ENCODE peak calls at places on chromosomes 16 and 17, in four cellular contexts. One of them, this sample, is unnamed.

GRCh38 chr16:31382485-31383161 is 10.5 kb upstream of the ITGAD start:
- DNase-seq in thoracic aorta: no peak
- DNase-seq in heart left ventricle: peak; percentile 68
- DNase-seq in mucosa of descending colon: peak; percentile 76
- DNase-seq in this sample: peak; percentile 63

GRCh38 chr16:86129541-86129940 is 230.6 kb downstream of the IRF8 start:
- DNase-seq in thoracic aorta: no peak
- DNase-seq in heart left ventricle: no peak
- DNase-seq in mucosa of descending colon: no peak
- DNase-seq in this sample: no peak

GRCh38 chr17:77963441-77963840 is 4.9 kb downstream of the TNRC6C start:
- DNase-seq in thoracic aorta: no peak
- DNase-seq in heart left ventricle: peak; percentile 77
- DNase-seq in mucosa of descending colon: no peak
- DNase-seq in this sample: peak; percentile 75

GRCh38 chr17:4206945-4207344 is 56.8 kb downstream of the ANKFY1 start:
- DNase-seq in thoracic aorta: no peak
- DNase-seq in heart left ventricle: no peak
- DNase-seq in mucosa of descending colon: no peak
- DNase-seq in this sample: no peak

GRCh38 chr17:50765454-50766221 is 1.7 kb downstream of the ANKRD40CL start:
- DNase-seq in thoracic aorta: no peak
- DNase-seq in heart left ventricle: no peak
- DNase-seq in mucosa of descending colon: peak; percentile 77
- DNase-seq in this sample: no peak

GRCh38 chr17:66306413-66306812 is 4.0 kb downstream of the PRKCA start:
- DNase-seq in thoracic aorta: no peak
- DNase-seq in heart left ventricle: no peak
- DNase-seq in mucosa of descending colon: no peak
- DNase-seq in this sample: no peak

GRCh38 chr17:77859411-77859810 is 99.1 kb upstream of the TNRC6C start:
- DNase-seq in thoracic aorta: no peak
- DNase-seq in heart left ventricle: no peak
- DNase-seq in mucosa of descending colon: peak; percentile 9
- DNase-seq in this sample: no peak

GRCh38 chr17:66951605-66951953 is 12.9 kb upstream of the CACNG4 start:
- DNase-seq in thoracic aorta: no peak
- DNase-seq in heart left ventricle: no peak
- DNase-seq in mucosa of descending colon: no peak
- DNase-seq in this sample: no peak

GRCh38 chr17:57999496-58000017 is 7.5 kb downstream of the SRSF1 start:
- DNase-seq in thoracic aorta: no peak
- DNase-seq in heart left ventricle: no peak
- DNase-seq in mucosa of descending colon: no peak
- DNase-seq in this sample: no peak

GRCh38 chr17:38419508-38419981 is 8.7 kb upstream of the ARHGAP23 start:
- DNase-seq in thoracic aorta: no peak
- DNase-seq in heart left ventricle: no peak
- DNase-seq in mucosa of descending colon: no peak
- DNase-seq in this sample: no peak
- H3K4me3 ChIP-seq in thoracic aorta: peak overlapping the region; percentile 68
- H3K4me3 ChIP-seq in heart left ventricle: no peak overlapping the region
- H3K4me3 ChIP-seq in mucosa of descending colon: no peak overlapping the region
- H3K4me3 ChIP-seq in this sample: peak overlapping the region; percentile 48

DNA sequence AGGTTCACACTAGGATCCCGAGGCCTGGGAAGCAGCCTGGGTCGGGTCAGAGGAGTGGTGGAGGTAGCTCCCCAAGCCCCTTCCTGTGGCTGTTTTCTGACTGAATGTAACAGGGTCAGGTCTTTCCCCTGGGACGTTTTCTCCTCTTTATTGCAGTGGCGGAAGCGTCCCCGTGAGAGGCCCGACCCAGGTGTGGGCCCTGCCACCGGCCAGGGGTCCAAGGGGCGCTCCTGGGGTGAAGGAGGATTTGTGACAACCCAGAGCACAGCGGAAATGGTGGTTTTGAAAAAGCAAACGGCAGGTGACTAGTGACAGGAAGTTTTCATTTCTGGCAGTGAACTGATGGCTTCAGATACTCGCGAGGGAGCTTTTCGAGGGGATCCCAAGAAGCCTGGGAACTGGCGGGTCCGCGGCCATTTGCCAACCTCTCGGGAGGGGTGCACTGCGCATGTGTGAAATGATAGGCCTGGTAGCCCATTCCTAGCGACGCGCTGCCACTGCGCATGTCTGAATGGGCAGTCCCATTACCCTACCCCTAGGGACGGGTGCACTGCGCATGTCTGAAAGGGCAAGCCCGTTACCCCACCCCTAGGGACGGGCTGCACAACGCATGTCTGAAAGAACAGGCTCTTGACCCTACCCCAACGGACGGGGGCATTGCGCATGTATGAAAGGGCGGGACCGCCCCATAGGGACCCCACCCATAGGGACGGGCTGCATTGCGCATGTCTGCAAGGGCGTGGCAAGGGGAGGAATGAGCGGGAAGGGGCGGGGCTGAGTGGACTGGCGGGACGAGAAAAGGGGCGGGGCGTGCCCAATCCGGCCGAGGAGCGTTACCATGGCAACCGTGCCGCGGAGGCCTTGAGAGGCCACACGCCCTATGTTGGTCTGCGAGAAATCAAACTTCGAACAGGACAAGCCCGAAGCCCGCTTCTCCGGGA is 1747.9 kb downstream of the TP53TG3F start:
- DNase-seq in thoracic aorta: no peak
- DNase-seq in heart left ventricle: peak; percentile 19
- DNase-seq in mucosa of descending colon: no peak
- DNase-seq in this sample: peak; percentile 65
- H3K9me3 ChIP-seq in thoracic aorta: no peaks in the 10 kb centered on the region
- H3K9me3 ChIP-seq in heart left ventricle: no peaks in the 10 kb centered on the region
- H3K9me3 ChIP-seq in mucosa of descending colon: peaks cover 47% of the 10 kb centered on the region
- H3K9me3 ChIP-seq in this sample: no peaks in the 10 kb centered on the region

DNA sequence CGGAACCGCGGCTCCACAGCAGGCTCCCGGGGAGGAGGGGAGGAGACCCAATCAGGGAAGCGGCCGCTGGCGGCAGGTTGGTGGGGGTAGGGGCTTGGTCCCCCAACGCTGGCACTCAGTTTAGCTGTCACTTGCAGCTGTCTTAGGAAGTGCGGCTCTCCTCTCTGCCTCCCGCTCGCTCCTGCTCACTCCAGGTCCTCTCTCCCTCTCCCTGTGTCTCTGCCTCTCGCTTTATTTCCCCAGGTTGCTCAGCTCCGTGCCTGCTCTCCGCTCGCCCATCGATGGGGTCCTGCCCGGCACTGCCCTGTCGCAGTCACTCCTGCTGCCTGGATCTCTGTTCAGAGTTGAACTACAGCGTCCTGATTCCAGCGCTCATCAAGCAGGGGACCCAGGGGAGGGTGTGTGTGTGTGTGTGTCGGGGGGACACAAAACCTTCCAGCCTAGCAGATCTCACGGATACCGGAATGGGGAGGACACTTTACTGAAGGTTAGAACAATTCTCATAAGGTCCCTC is 145.6 kb downstream of the ENGASE start:
- DNase-seq in thoracic aorta: no peak
- DNase-seq in heart left ventricle: no peak
- DNase-seq in mucosa of descending colon: no peak
- DNase-seq in this sample: no peak
- H3K4me3 ChIP-seq in thoracic aorta: peak overlapping the region; percentile 2
- H3K4me3 ChIP-seq in heart left ventricle: no peak overlapping the region
- H3K4me3 ChIP-seq in mucosa of descending colon: no peak overlapping the region
- H3K4me3 ChIP-seq in this sample: peak overlapping the region; percentile 44

DNA sequence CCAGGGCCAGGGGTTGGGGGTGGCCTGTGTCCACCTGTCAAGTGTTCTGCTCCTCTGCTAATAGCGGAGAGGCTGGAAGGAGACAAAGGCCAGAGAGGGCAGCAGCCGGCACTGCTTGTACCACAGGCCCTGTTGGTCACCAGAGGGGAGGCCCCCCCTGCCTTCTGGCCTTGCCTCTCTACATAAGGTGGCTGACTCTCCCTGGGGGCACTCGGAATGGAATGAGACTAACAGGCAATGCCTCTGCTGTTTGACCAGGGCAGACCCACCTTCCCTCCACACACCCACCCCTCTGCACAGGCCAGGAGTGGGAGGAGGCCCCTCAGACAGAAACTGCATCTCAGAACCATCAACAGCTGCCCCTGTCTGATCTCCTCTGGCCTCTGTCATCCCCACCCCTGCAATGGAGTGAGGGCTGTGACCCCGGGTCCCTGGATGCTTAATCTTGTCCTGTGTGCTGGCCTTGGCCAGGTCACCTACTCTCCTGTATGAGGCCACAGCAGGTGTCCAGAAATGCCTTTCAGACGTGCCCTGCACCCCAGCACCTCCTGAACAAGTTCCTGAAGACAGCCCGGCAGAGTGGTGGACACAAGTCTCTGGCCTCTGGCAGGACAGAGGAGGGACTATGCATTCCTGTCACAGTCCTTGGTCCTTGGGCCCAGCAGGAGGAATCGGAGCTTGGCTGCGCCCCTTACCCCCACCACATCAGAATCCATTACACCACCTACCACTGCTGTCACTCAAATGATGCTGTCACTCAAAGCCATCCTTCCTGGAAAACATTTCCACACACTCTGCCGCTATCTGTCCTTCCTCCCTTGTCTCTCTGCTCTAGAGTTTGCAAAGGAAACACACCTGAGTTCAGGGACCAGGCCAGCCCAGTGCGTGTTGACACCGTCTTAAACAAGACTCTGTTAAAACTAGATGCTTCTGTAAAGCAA is 107.5 kb upstream of the ZNF750 start:
- DNase-seq in thoracic aorta: no peak
- DNase-seq in heart left ventricle: no peak
- DNase-seq in mucosa of descending colon: peak; percentile 18
- DNase-seq in this sample: no peak
- H3K9me3 ChIP-seq in thoracic aorta: peaks cover 28% of the 10 kb centered on the region
- H3K9me3 ChIP-seq in heart left ventricle: no peaks in the 10 kb centered on the region
- H3K9me3 ChIP-seq in mucosa of descending colon: peaks cover 29% of the 10 kb centered on the region
- H3K9me3 ChIP-seq in this sample: peaks cover 16% of the 10 kb centered on the region